ENCODE peak calls at places on chromosomes 3 and 15, in five cellular contexts. J, I, R, T and P are unnamed samples.

GRCh38 chr15:38705421-38706219 is 141.0 kb upstream of the RASGRP1 start:
- DNase-seq in T (no peak), J (no peak), I (no peak), R (no peak), P (no peak)

GRCh38 chr3:81743096-81744025 is 18.1 kb downstream of the GBE1 start:
- DNase-seq in R (no peak), J (peak; percentile 92), T (no peak), I (peak; percentile 74), P (no peak)

GRCh38 chr3:114411811-114412803 is 118.3 kb downstream of the TIGIT start:
- DNase-seq in J (peak; percentile 50), I (no peak), T (no peak), R (no peak), P (no peak)

GRCh38 chr3:173789530-173789929 is 392.0 kb downstream of the NLGN1 start:
- DNase-seq in R (no peak), T (no peak), J (no peak), I (no peak), P (no peak)

GRCh38 chr3:185758912-185759311 is 65.9 kb downstream of the IGF2BP2 start:
- DNase-seq in I (no peak), R (no peak), T (no peak), J (no peak), P (no peak)

GRCh38 chr15:39788108-39788507 is 5.5 kb upstream of the FSIP1 start:
- DNase-seq in T (no peak), R (no peak), J (no peak), I (no peak), P (no peak)

GRCh38 chr3:21893250-21893649 is 142.2 kb upstream of the ZNF385D start:
- DNase-seq in T (no peak), J (no peak), R (no peak), I (no peak), P (no peak)

GRCh38 chr3:73409405-73409804 is 215.3 kb downstream of the PDZRN3 start:
- DNase-seq in R (no peak), J (no peak), I (no peak), T (no peak), P (no peak)

GRCh38 chr3:20141306-20141705 is 44.7 kb downstream of the SGO1 start:
- DNase-seq in J (no peak), T (no peak), I (no peak), R (no peak), P (no peak)

GRCh38 chr3:4309476-4310121 is 6.4 kb downstream of the SETMAR start:
- DNase-seq in I (no peak), J (no peak), R (no peak), T (no peak), P (no peak)

GRCh38 chr3:83567935-83568334 is 1390.9 kb upstream of the CADM2 start:
- DNase-seq in J (no peak), R (no peak), I (no peak), T (no peak), P (no peak)

GRCh38 chr15:99978426-99978825 is 245.2 kb upstream of the LYSMD4 start:
- DNase-seq in I (no peak), T (no peak), J (no peak), R (no peak), P (no peak)

GRCh38 chr3:29853841-29854397 is 573.0 kb downstream of the RBMS3 start:
- DNase-seq in I (no peak), T (no peak), R (no peak), J (peak; percentile 1), P (no peak)

GRCh38 chr15:83292317-83292716 is 7.9 kb upstream of the BNC1 start:
- DNase-seq in J (no peak), T (no peak), I (no peak), R (no peak), P (no peak)

GRCh38 chr15:91694829-91695205 is 158.7 kb upstream of the SLCO3A1 start:
- DNase-seq in T (peak; percentile 5), J (peak; percentile 15), R (peak; percentile 65), I (peak; percentile 85), P (no peak)

GRCh38 chr15:70573121-70573850 is 190.1 kb downstream of the UACA start:
- DNase-seq in J (no peak), I (no peak), R (no peak), T (no peak), P (no peak)

GRCh38 chr3:93931597-93932229 is 42.0 kb downstream of the PROS1 start:
- DNase-seq in I (no peak), R (no peak), J (no peak), T (no peak), P (no peak)

GRCh38 chr3:119827209-119827608 is 45.3 kb downstream of the NR1I2 start:
- DNase-seq in J (no peak), R (no peak), T (peak; percentile 48), I (no peak), P (no peak)

GRCh38 chr3:194134231-194134756 is 1.7 kb upstream of the HES1 start:
- DNase-seq in J (no peak), I (peak; percentile 87), T (peak; percentile 79), R (no peak), P (peak; percentile 68)

GRCh38 chr3:117885046-117885445 is 1149.6 kb downstream of the IGSF11 start:
- DNase-seq in I (no peak), T (no peak), R (no peak), J (no peak), P (no peak)

GRCh38 chr3:10224794-10225660 is 23.2 kb upstream of the TATDN2 start:
- DNase-seq in I (peak; percentile 82), J (peak; percentile 84), T (peak; percentile 86), R (peak; percentile 52), P (peak; percentile 83)

GRCh38 chr15:44729394-44729913 is 6.9 kb upstream of the TRIM69 start:
- DNase-seq in I (no peak), R (no peak), T (no peak), J (no peak), P (peak; percentile 50)

GRCh38 chr3:101936419-101937331 is 87.4 kb downstream of the NFKBIZ start:
- DNase-seq in I (no peak), T (no peak), R (no peak), J (peak; percentile 27), P (no peak)

GRCh38 chr3:30286007-30286669 is 320.3 kb upstream of the TGFBR2 start:
- DNase-seq in T (peak; percentile 39), I (peak; percentile 85), J (peak; percentile 71), R (peak; percentile 60), P (peak; percentile 77)

GRCh38 chr15:30001592-30001991 is 81.2 kb upstream of the GOLGA8J start:
- DNase-seq in T (no peak), I (no peak), J (no peak), R (no peak), P (no peak)

GRCh38 chr3:2099028-2099671 is 484 bp downstream of the CNTN4 start:
- DNase-seq in J (no peak), I (no peak), R (no peak), T (peak; percentile 65), P (no peak)

GRCh38 chr3:123104550-123104949 is 37.7 kb downstream of the PDIA5 start:
- DNase-seq in R (no peak), J (peak; percentile 26), I (no peak), T (peak; percentile 63), P (no peak)

GRCh38 chr15:29938701-29939340 is 116.6 kb upstream of the TJP1 start:
- DNase-seq in R (no peak), J (no peak), T (no peak), I (no peak), P (no peak)

GRCh38 chr15:88982304-88982945 is 69.2 kb upstream of the MFGE8 start:
- DNase-seq in R (peak; percentile 44), I (peak; percentile 80), J (peak; percentile 86), T (peak; percentile 44), P (no peak)

GRCh38 chr3:16331319-16331883 is 66.4 kb downstream of the OXNAD1 start:
- DNase-seq in T (no peak), J (no peak), R (no peak), I (no peak), P (no peak)

GRCh38 chr3:16335364-16335763 is 70.4 kb downstream of the OXNAD1 start:
- DNase-seq in I (no peak), T (no peak), R (no peak), J (no peak), P (no peak)

GRCh38 chr3:16335772-16336621 is 71.0 kb downstream of the OXNAD1 start:
- DNase-seq in I (no peak), T (no peak), R (peak; percentile 58), J (no peak), P (no peak)

GRCh38 chr3:16334909-16335308 is 69.9 kb downstream of the OXNAD1 start:
- DNase-seq in R (no peak), J (no peak), T (no peak), I (no peak), P (no peak)

GRCh38 chr3:16332904-16333426 is 68.0 kb downstream of the OXNAD1 start:
- DNase-seq in J (no peak), R (no peak), I (no peak), T (no peak), P (no peak)
- TF ChIP-seq EP300 in J (no peak), R (no peak), I (no peak), T (no peak), P (no peak)

GRCh38 chr3:106167728-106168127 is 298.9 kb upstream of the CBLB start:
- DNase-seq in I (no peak), R (no peak), J (no peak), T (no peak), P (no peak)
- TF ChIP-seq EP300 in I (no peak), R (no peak), J (no peak), T (no peak), P (no peak)

DNA sequence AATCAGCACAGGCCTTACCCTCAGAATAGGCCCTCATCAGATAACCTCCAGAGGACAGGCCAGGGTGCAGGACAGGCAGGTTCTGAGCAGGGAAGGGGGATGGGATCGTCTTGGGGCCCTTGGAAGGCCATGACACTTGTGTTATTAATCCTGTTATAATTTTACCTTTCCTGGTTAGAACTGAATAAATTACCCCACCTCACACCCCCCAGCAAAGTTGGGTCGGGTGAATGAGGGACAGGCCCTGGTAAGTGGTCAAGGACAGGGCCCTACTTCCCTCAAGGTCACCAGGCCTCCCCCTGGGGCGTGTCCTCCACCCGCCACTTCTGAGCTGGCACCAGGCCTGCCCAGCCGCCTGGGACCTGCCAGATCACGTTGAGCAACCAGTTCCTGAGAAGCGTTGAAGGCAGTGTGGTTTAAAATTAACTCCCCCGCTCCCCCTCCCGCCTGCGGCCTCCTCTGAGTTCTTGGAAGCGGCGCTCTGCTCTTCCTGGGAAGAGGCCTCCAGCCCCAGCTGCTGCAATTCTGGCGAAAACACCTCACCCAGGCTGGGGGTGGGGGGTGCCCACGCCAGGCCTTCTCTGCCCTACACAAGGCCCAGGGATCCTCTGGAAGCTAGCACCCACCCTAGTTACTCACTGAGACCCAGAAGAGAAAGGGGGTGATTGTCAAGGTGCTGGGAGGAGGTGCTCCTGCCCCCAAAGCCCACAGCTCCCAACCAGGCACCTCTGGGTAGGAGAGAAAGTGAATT is 10.6 kb downstream of the CISH start:
- DNase-seq in J (peak; percentile 89), I (peak; percentile 99), T (peak; percentile 91), R (peak; percentile 97), P (peak; percentile 97)
- TF ChIP-seq EP300 in J (no peak), I (peak; percentile 42), T (peak; percentile 60), R (peak; percentile 94), P (peak; percentile 70)

DNA sequence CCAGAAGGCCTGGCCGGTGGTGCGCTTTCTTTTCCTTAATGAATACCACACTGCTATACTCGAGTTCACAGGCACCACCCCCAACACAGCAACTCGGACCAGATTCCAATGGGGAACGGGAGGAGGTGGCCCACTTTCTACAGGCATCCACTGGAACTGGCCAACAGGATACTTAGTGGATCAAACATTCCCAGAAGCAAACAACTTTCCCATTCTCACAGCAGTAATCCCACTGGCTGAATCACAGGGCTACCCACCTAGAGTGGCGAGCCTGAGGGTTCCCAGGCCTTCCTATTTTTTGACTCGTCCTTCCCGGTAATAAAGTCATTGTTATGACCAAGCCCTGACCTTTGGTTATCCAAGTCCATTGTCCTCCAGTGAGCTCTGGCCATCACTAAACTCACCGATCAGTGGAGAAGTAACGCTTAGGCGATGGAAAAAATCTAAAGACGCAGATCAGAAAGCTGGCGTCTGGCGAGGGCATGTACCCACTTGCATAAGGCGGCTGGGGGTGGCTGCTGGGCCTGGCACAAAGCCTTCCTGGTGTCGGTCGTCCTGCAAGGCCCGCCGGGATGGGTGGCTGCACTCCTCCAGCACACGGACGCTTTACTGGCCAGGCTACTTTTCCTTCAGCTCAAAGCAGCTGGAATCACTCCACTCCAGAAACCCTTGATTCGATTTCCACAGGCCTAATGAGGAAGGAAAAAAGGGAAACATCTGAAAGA is 1.2 kb downstream of the EOGT start:
- DNase-seq in J (no peak), R (peak; percentile 69), T (no peak), I (peak; percentile 82), P (no peak)
- TF ChIP-seq EP300 in J (no peak), R (no peak), T (no peak), I (no peak), P (no peak)